ENCODE peak calls at places on chromosome 2, in ten cellular contexts. V is prostate gland, C is Panc1, Z is GM23338, I is HCT116, G is vagina, W is GM12878, U is HL-60, A is sigmoid colon, D is spleen. S is an unnamed sample.

GRCh38 chr2:69538249-69538648 is 101.0 kb upstream of the NFU1 start:
- DNase-seq in U (no peak), D (no peak), V (no peak), W (no peak), Z (no peak), I (no peak), G (no peak), A (no peak), C (no peak), S (no peak)

GRCh38 chr2:152189622-152190495 is 14.3 kb upstream of the STAM2 start:
- DNase-seq in V (peak), Z (peak), A (no peak), D (no peak), I (peak), W (no peak), G (no peak), C (no peak), U (peak), S (no peak)

GRCh38 chr2:145060876-145061275 is 541.0 kb upstream of the ZEB2 start:
- DNase-seq in G (no peak), W (no peak), Z (no peak), V (no peak), A (no peak), U (no peak), C (no peak), D (no peak), I (no peak), S (no peak)

GRCh38 chr2:2013476-2013875 is 269.2 kb upstream of the PXDN start:
- DNase-seq in U (no peak), C (no peak), W (no peak), I (no peak), G (no peak), D (no peak), Z (no peak), A (no peak), V (no peak), S (no peak)

GRCh38 chr2:74286725-74287124 is 56.5 kb downstream of the SLC4A5 start:
- DNase-seq in U (no peak), W (no peak), D (no peak), Z (no peak), G (no peak), I (no peak), C (no peak), A (no peak), V (no peak), S (no peak)

GRCh38 chr2:23596316-23596885 is 211.4 kb downstream of the KLHL29 start:
- DNase-seq in I (no peak), U (no peak), W (no peak), C (no peak), D (no peak), Z (no peak), A (peak), G (no peak), V (no peak), S (no peak)

GRCh38 chr2:196316050-196316430 is 144.7 kb upstream of the STK17B start:
- DNase-seq in U (no peak), D (no peak), V (no peak), W (no peak), A (no peak), G (no peak), I (no peak), Z (no peak), C (peak), S (no peak)

GRCh38 chr2:102266204-102266603 is 45.2 kb upstream of the IL1RL1 start:
- DNase-seq in W (no peak), C (no peak), G (no peak), I (no peak), V (no peak), Z (no peak), A (no peak), U (no peak), D (no peak), S (no peak)

GRCh38 chr2:191150451-191151314 is at the start of gene STAT4:
- DNase-seq in G (no peak), Z (peak), I (peak), D (peak), A (peak), V (peak), U (peak), W (peak), C (no peak), S (peak)

GRCh38 chr2:62785810-62786593 is 80.5 kb downstream of the EHBP1 start:
- DNase-seq in A (no peak), W (no peak), D (no peak), C (no peak), Z (no peak), I (no peak), G (no peak), U (peak), V (no peak), S (no peak)

GRCh38 chr2:171404258-171404657 is 29.5 kb downstream of the METTL8 start:
- DNase-seq in U (no peak), Z (no peak), C (peak), A (no peak), G (no peak), D (no peak), V (no peak), W (no peak), I (peak), S (no peak)

GRCh38 chr2:98508690-98509054 is 64.0 kb downstream of the INPP4A start:
- DNase-seq in C (no peak), I (no peak), V (no peak), U (peak), G (no peak), W (no peak), A (peak), Z (no peak), D (peak), S (peak)

GRCh38 chr2:130380096-130380934 is 24.5 kb downstream of the PTPN18 start:
- DNase-seq in U (no peak), W (no peak), Z (no peak), V (no peak), G (no peak), D (no peak), A (peak), C (no peak), I (no peak), S (no peak)

GRCh38 chr2:181586569-181587076 is 70.3 kb downstream of the CERKL start:
- DNase-seq in C (no peak), I (no peak), Z (peak), V (no peak), D (no peak), A (no peak), G (no peak), U (no peak), W (peak), S (no peak)

GRCh38 chr2:236946871-236947270 is 138.8 kb upstream of the COPS8 start:
- DNase-seq in U (no peak), I (no peak), D (peak), A (peak), C (no peak), V (no peak), G (no peak), W (no peak), Z (no peak), S (no peak)

GRCh38 chr2:128178650-128179460 is 87.9 kb downstream of the UGGT1 start:
- DNase-seq in U (peak), D (peak), Z (peak), V (peak), C (no peak), A (peak), G (no peak), I (peak), W (no peak), S (peak)

GRCh38 chr2:60549250-60550150 is 4.0 kb downstream of the BCL11A start:
- DNase-seq in D (peak), C (no peak), Z (peak), V (peak), W (no peak), A (peak), I (no peak), U (peak), G (no peak), S (no peak)

GRCh38 chr2:150621800-150622199 is 134.3 kb upstream of the RND3 start:
- DNase-seq in G (no peak), I (no peak), C (no peak), Z (no peak), A (no peak), U (no peak), V (no peak), D (no peak), W (no peak), S (no peak)

GRCh38 chr2:119117408-119117807 is 41.1 kb downstream of the C1QL2 start:
- DNase-seq in G (peak), I (no peak), V (no peak), C (no peak), A (no peak), U (no peak), D (no peak), W (no peak), Z (no peak), S (no peak)

GRCh38 chr2:132462242-132462641 is 45.6 kb downstream of the GPR39 start:
- DNase-seq in I (no peak), V (no peak), W (no peak), Z (no peak), D (no peak), G (no peak), C (no peak), A (no peak), U (no peak), S (no peak)

GRCh38 chr2:48249631-48250473 is 280.1 kb upstream of the STON1 start:
- DNase-seq in D (no peak), V (no peak), W (no peak), C (no peak), A (no peak), G (no peak), U (peak), I (no peak), Z (no peak), S (no peak)

GRCh38 chr2:236688157-236688556 is 118.5 kb downstream of the ACKR3 start:
- DNase-seq in Z (no peak), V (no peak), W (no peak), A (no peak), I (no peak), C (no peak), G (no peak), D (no peak), U (no peak), S (no peak)

GRCh38 chr2:141639809-141640208 is 491.0 kb downstream of the LRP1B start:
- DNase-seq in C (no peak), U (no peak), G (no peak), D (no peak), Z (no peak), V (no peak), I (no peak), A (no peak), W (no peak), S (no peak)

GRCh38 chr2:134576478-134576877 is 142.3 kb downstream of the TMEM163 start:
- DNase-seq in G (no peak), U (no peak), I (no peak), Z (no peak), V (no peak), W (no peak), C (no peak), D (no peak), A (no peak), S (no peak)

GRCh38 chr2:231464576-231465540 is 574 bp upstream of the NCL start:
- DNase-seq in A (no peak), C (no peak), Z (peak), D (peak), W (no peak), U (peak), V (peak), G (no peak), I (peak), S (peak)

GRCh38 chr2:115219296-115219695 is 776.9 kb downstream of the DPP10 start:
- DNase-seq in W (no peak), A (no peak), Z (no peak), C (no peak), V (no peak), U (no peak), D (no peak), G (no peak), I (no peak), S (no peak)

GRCh38 chr2:61632276-61633169 is 94.4 kb upstream of the XPO1 start:
- DNase-seq in W (no peak), G (no peak), I (no peak), D (no peak), U (no peak), C (no peak), A (no peak), V (no peak), Z (no peak), S (no peak)

GRCh38 chr2:16613475-16613874 is 52.2 kb downstream of the CYRIA start:
- DNase-seq in C (no peak), U (no peak), D (no peak), W (no peak), I (no peak), A (no peak), G (no peak), Z (peak), V (no peak), S (no peak)

GRCh38 chr2:3302751-3303582 is 74.7 kb downstream of the EIPR1 start:
- DNase-seq in W (no peak), C (no peak), U (no peak), Z (no peak), G (no peak), V (no peak), D (peak), A (no peak), I (no peak), S (no peak)

GRCh38 chr2:213252206-213252605 is 32.1 kb upstream of the SPAG16 start:
- DNase-seq in C (no peak), I (no peak), U (no peak), G (no peak), V (no peak), D (no peak), W (no peak), A (no peak), Z (no peak), S (no peak)

GRCh38 chr2:12032421-12032820 is 286.0 kb downstream of the LPIN1 start:
- DNase-seq in C (no peak), A (no peak), W (peak), Z (peak), G (no peak), I (no peak), V (no peak), D (no peak), U (no peak), S (no peak)

GRCh38 chr2:41711736-41712135 is 336.1 kb upstream of the PKDCC start:
- DNase-seq in I (no peak), C (no peak), U (no peak), W (no peak), G (no peak), Z (no peak), A (no peak), V (no peak), D (no peak), S (no peak)

GRCh38 chr2:23286765-23287155 is 98.2 kb upstream of the KLHL29 start:
- DNase-seq in U (no peak), D (no peak), A (peak), C (no peak), Z (no peak), W (no peak), V (no peak), G (peak), I (no peak), S (peak)

GRCh38 chr2:121690095-121690494 is 40.8 kb upstream of the CLASP1 start:
- DNase-seq in Z (no peak), W (no peak), G (no peak), U (no peak), A (peak), V (no peak), D (no peak), I (no peak), C (no peak), S (no peak)

DNA sequence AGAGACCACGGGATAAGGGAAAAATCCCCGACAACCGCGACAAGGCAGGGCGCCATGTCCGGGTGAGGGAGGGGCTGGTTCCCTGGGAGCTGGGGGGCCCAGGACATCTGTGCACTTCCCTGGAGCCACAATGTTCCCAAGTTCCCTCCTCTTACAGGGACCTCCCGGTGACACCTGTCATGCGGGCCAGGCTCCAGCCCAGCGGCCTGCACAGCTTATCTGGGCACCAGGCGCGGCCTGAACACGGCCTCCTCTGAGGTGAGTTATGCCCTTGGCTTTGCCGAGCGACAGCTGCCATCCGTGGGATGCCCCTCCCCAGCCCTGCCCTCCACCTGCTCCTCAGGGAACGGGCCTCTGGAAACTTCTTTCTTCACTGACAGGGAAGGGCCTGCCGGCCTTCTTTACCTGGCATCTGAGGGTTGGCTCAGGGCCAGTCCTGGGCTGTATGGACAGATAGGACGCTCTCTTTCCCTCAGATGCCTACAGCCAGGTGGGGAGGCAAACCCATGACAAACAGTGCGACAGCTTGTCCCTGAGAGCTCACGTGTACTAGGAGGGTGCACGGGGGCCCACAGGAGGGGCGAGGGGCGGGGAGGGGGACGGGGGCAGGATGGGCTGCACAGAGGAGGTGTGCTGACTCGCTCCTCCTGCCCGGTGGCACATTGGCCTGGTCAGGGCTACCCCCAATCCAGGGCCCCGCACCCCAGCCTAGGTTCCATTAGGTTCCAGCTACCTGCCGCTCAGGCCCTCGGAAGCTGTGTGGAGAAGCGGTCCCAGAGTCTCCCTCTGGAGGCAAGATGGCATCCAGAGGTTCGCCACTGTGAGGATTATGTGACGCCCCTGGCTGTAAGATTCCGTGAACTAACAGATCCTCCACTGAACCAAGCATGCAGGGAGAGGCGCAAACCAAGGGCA is 34.9 kb upstream of the HPCAL1 start:
- DNase-seq in A (peak), I (no peak), V (peak), C (no peak), D (peak), G (no peak), W (no peak), Z (peak), U (no peak), S (peak)
- TF ChIP-seq POLR2AphosphoS5 in A (no peak), I (no peak), V (no peak), C (no peak), D (no peak), G (no peak), W (no peak), Z (no peak), U (no peak), S (no peak)

DNA sequence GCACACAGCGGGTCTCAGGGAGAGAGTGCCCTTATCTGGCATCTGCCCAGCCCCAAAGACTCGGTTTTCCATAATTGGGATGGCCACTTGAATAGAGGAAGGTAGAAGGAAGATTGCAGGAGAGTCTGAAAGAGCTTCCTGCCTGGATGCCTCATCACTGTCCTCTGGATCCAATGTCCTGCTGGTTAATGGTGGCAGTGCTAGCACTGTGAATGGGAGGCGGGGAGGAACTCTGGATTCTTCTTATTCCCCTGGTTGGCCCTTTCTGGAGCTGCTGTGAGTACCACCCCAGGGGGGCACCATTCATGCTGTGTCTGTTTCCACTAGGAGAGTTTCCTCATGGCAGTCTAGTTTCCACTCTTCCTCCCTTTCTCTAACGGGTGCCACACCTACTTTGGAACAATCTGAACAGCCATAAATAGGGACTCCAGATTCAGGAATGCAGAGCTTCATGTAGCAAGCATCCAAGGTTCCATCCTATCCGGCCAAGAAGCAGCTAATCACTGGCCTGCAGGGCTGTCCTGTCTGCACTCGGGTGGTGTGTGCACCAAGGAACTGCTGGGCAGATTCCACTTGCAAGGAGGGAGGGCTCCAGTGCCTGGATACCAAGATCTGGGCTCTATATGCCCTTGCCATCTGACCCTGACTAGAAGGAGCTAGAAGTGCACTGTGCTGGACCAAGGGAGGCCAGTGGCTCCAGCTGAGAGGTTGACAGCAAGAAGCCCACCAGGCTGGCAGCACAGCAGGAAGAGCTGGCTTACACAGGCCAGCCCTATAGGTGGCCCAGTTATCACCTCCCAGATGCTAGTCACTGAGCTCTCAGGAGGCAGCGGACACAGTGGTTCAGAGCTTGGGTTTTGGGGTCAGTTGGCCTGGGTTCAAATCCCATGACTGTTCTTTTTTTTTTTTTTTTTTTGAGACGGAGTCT is 4.6 kb upstream of the ATOH8 start:
- DNase-seq in W (no peak), Z (no peak), D (peak), C (no peak), V (no peak), G (no peak), U (no peak), I (no peak), A (no peak), S (no peak)
- TF ChIP-seq CTCF in W (no peak), Z (no peak), D (no peak), C (no peak), V (no peak), G (no peak), U (no peak), I (no peak), A (no peak), S (no peak)

GRCh38 chr2:176383100-176383499 is 113.9 kb downstream of the MTX2 start:
- DNase-seq in V (no peak), I (no peak), Z (no peak), U (no peak), G (no peak), D (no peak), A (no peak), C (no peak), W (no peak), S (no peak)

GRCh38 chr2:176378323-176378722 is 109.1 kb downstream of the MTX2 start:
- DNase-seq in A (no peak), U (no peak), G (no peak), D (no peak), I (no peak), V (no peak), C (no peak), Z (no peak), W (no peak), S (no peak)

GRCh38 chr2:176383836-176384442 is 114.7 kb downstream of the MTX2 start:
- DNase-seq in A (no peak), C (no peak), Z (no peak), V (no peak), W (no peak), U (no peak), G (no peak), I (no peak), D (no peak), S (no peak)

GRCh38 chr2:176385219-176385618 is 116.0 kb downstream of the MTX2 start:
- DNase-seq in U (no peak), G (no peak), W (no peak), Z (no peak), D (no peak), V (no peak), A (no peak), C (no peak), I (no peak), S (no peak)

GRCh38 chr2:176380341-176380740 is 111.1 kb downstream of the MTX2 start:
- DNase-seq in V (no peak), G (no peak), I (no peak), W (no peak), U (no peak), D (no peak), Z (no peak), C (no peak), A (no peak), S (no peak)
- H3K4me3 ChIP-seq in V (no peak), G (no peak), I (no peak), W (no peak), U (no peak), D (no peak), Z (no peak), C (no peak), A (no peak), S (no peak)

DNA sequence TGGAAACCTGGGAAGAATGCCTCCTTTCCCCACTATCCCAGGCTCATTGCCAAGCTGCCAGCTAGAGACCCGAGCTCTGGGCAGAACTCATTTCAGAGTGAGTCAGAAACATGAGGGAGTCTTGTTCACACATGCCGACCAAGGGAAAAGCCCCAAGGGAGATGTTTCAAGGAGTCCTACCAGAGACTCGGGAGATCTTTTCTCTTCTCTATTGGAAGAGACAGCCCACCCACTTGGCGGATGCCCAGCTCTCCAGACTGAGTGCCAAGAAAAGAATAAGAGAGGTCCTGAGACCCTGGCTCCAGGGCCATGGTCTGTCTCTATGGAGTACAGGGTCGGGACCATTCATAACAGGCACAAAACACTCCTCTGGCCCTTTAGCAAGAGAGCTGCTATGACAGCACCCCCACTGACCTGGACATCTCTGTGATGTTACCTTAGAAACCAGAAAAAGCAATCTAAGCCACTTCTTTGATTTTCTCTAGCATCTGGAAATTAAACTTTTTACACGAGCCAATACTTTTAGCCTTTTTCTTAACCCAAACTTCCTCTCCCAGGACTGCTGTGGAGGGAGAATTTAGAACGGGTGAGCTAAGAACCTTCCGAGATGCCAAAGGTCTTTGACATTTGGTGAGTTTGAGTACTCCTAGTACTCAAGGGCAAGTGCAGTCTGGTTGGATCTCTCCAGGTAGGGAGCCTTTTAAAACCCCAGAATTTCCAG is 18.5 kb upstream of the IGFBP5 start:
- DNase-seq in D (no peak), V (peak), Z (no peak), A (peak), W (no peak), C (no peak), I (no peak), G (no peak), U (no peak), S (no peak)
- TF ChIP-seq POLR2AphosphoS5 in D (no peak), V (no peak), Z (no peak), A (no peak), W (no peak), C (no peak), I (no peak), G (no peak), U (no peak), S (no peak)